ENCODE peak calls at places on chromosomes 7 and 10, in nine cellular contexts. F, O, J, M, V, T, R, Q and G are unnamed samples.

GRCh38 chr7:106114735-106115383 is 2.7 kb upstream of the SYPL1 start:
- DNase-seq in F (no peak), O (peak), J (no peak), M (no peak), V (no peak), T (no peak), R (no peak), Q (no peak), G (no peak)

GRCh38 chr10:92756233-92757065 is 66.7 kb downstream of the HHEX start:
- DNase-seq in F (no peak), O (no peak), J (no peak), M (no peak), V (no peak), T (no peak), R (peak), Q (no peak), G (peak)

GRCh38 chr7:41384418-41384817 is 318.5 kb downstream of the INHBA start:
- DNase-seq in F (no peak), O (no peak), J (no peak), M (no peak), V (no peak), T (no peak), R (no peak), Q (no peak), G (no peak)

GRCh38 chr10:110667620-110668343 is 23.6 kb downstream of the RBM20 start:
- DNase-seq in F (no peak), O (peak), J (peak), M (no peak), V (no peak), T (no peak), R (no peak), Q (no peak), G (peak)

GRCh38 chr7:150340024-150340749 is 1.2 kb downstream of the RARRES2 start:
- DNase-seq in F (peak), O (peak), J (no peak), M (no peak), V (peak), T (peak), R (peak), Q (peak), G (peak)

GRCh38 chr7:94584113-94584512 is 71.8 kb downstream of the SGCE start:
- DNase-seq in F (no peak), O (no peak), J (no peak), M (no peak), V (peak), T (peak), R (peak), Q (peak), G (peak)

GRCh38 chr7:157394246-157395191 is 57.7 kb downstream of the DNAJB6 start:
- DNase-seq in F (peak), O (no peak), J (no peak), M (no peak), V (peak), T (peak), R (peak), Q (peak), G (no peak)

GRCh38 chr7:5420108-5420840 is 3.4 kb downstream of the TNRC18 start:
- DNase-seq in F (peak), O (peak), J (no peak), M (no peak), V (peak), T (no peak), R (no peak), Q (peak), G (no peak)

GRCh38 chr10:121155742-121156141 is 304.6 kb downstream of the WDR11 start:
- DNase-seq in F (no peak), O (no peak), J (no peak), M (no peak), V (no peak), T (no peak), R (no peak), Q (peak), G (no peak)

GRCh38 chr10:22252801-22253577 is 35.2 kb upstream of the EBLN1 start:
- DNase-seq in F (peak), O (peak), J (peak), M (no peak), V (peak), T (peak), R (no peak), Q (peak), G (peak)

GRCh38 chr10:132664407-132664806 is 121.5 kb downstream of the NKX6-2 start:
- DNase-seq in F (peak), O (no peak), J (no peak), M (no peak), V (no peak), T (no peak), R (no peak), Q (no peak), G (no peak)

GRCh38 chr7:149181136-149181790 is 14.1 kb upstream of the ZNF282 start:
- DNase-seq in F (no peak), O (no peak), J (no peak), M (no peak), V (no peak), T (no peak), R (no peak), Q (no peak), G (no peak)

DNA sequence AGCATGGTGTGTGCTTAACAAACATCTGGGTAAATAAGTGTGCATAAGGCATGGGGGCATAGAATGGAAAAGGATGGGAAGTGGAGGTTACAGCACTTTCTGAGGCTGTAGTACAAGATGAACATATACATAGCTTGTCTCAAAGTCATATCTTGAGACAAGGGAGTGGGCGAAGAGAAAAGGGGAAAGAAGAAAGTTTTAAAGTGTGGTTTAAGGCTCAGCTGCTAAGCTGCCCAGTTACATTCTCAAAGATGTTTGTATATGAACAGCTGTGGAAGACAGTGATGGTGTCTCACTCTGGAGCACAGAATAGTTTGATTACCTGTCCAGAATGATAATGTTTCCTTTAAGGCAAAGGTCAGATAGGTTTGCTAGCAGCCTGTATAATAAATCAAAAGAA is 61.9 kb upstream of the LANCL2 start:
- DNase-seq in F (no peak), O (no peak), J (no peak), M (no peak), V (no peak), T (no peak), R (no peak), Q (no peak), G (no peak)
- H3K9ac ChIP-seq in F (no peak), O (no peak), J (no peak), M (no peak), V (no peak), T (no peak), R (no peak), Q (no peak), G (no peak)

GRCh38 chr7:80129785-80130184 is 4.8 kb upstream of the GNAI1 start:
- DNase-seq in F (no peak), O (no peak), J (no peak), M (no peak), V (no peak), T (no peak), R (no peak), Q (no peak), G (no peak)

GRCh38 chr7:80134536-80135305 is at the start of gene GNAI1:
- DNase-seq in F (peak), O (peak), J (peak), M (peak), V (peak), T (peak), R (peak), Q (peak), G (peak)

GRCh38 chr7:80133361-80134104 is 1.1 kb upstream of the GNAI1 start:
- DNase-seq in F (no peak), O (peak), J (no peak), M (no peak), V (peak), T (no peak), R (peak), Q (peak), G (peak)

GRCh38 chr7:80134105-80134535 is 511 bp upstream of the GNAI1 start:
- DNase-seq in F (no peak), O (no peak), J (peak), M (no peak), V (no peak), T (peak), R (no peak), Q (no peak), G (no peak)

DNA sequence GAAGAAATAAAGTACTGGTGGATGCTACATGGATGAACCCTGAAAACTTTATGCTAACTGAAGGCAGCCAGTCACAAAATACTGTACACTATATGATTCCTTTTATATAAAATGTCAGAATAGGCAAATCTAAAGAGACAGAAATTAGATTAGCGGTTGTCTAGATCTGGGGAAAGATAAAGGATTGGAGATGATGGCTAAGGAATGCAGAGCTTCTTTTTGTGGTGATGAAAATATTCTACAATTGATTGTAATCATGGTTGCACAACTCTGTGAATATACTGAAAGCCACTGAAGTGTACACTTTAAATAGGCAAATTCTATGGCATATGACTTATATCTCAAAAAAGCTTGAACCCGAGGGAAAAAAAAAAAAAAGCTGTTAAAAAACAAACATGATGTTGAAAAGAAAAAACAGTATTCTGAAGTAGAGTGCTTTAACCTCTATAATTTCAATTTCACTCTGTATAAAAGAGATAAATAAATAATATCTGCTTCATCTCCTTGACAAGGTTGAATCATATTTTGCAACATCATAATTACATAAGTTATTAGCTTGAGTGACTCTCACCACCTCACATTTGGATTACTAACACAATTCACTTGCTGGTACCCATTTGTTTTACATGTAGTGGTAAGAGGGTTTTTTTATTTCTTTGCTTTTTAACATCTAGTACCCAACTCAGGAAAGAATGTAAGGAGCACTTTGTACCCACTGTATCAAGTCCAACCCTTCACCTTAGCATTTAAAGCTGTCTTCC is 2.8 kb upstream of the GNAI1 start:
- DNase-seq in F (no peak), O (no peak), J (no peak), M (no peak), V (peak), T (no peak), R (no peak), Q (no peak), G (no peak)
- H3K9ac ChIP-seq in F (no peak), O (no peak), J (no peak), M (no peak), V (no peak), T (no peak), R (no peak), Q (no peak), G (no peak)

DNA sequence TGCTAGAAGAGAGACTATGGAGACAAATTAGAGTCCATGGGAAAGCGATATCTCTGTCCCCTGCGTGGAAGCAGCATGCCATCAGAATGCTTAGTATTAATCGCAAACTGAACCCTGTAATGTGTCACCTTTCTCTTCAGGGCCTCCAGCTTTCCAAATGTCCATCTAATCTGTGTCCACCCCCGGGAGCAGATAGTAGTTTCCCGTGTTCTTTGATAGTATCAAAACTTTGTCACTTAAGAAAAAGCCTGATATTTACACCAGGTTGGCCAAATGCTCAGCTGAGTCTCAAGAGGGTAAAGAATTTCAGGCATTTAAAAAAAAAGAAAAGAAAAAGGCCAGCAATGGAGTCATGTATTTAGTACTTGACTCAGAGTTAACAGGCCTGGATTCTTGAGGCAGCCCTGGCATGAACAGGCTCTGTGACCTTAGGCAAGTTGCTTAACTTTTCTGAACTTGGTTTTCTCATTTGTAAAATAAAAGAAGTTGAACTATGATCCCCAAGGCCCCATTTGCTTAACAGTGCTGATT is 10.4 kb upstream of the GSAP start:
- DNase-seq in F (no peak), O (peak), J (no peak), M (no peak), V (peak), T (peak), R (peak), Q (peak), G (peak)
- H3K9ac ChIP-seq in F (no peak), O (peak), J (no peak), M (peak), V (peak), T (peak), R (peak), Q (no peak), G (no peak)

GRCh38 chr10:77513220-77513619 is 124.4 kb downstream of the KCNMA1 start:
- DNase-seq in F (no peak), O (no peak), J (no peak), M (no peak), V (no peak), T (no peak), R (no peak), Q (no peak), G (no peak)
- H3K9ac ChIP-seq in F (no peak), O (no peak), J (no peak), M (no peak), V (no peak), T (peak), R (no peak), Q (no peak), G (no peak)

GRCh38 chr7:134432296-134433152 is 26.4 kb downstream of the AKR1B1 start:
- DNase-seq in F (peak), O (peak), J (peak), M (peak), V (peak), T (peak), R (peak), Q (peak), G (peak)
- H3K9ac ChIP-seq in F (peak), O (no peak), J (no peak), M (no peak), V (peak), T (peak), R (peak), Q (peak), G (peak)

DNA sequence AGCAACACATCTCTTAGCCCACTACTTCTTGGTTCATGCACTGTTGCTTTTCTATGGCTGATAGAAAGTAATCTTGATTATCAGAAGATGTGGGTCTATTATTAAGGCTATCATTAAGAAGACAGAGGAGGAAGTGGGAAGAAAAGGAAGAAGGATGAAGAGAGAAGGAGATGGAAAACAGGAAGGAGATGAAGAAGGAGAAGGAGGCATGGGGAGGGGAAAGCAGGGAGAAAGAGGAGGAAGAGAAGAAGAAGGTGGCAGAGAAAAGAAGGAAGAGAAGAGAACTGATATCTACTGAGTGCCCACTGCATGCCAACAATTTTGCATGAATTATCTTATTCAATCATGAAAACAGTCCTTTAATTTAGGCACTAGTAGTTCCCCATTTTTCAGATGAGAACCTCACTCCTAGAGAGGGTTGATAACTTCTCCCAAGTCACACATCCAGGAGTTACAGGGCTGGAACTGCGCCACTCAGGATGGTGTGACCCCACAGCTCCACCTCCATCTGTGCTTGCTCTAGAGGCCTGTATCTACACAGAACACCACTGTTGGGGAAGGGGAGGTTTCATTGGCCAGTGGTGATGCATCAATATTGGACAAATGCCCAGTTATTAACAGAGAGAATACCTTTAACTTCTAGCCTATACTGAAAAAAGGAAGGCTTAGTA is 147.4 kb downstream of the CXCL12 start:
- DNase-seq in F (no peak), O (no peak), J (no peak), M (no peak), V (no peak), T (no peak), R (no peak), Q (peak), G (no peak)
- H3K9ac ChIP-seq in F (no peak), O (no peak), J (no peak), M (no peak), V (no peak), T (no peak), R (no peak), Q (no peak), G (no peak)

GRCh38 chr10:70191161-70191770 is 21.0 kb upstream of the SAR1A start:
- DNase-seq in F (no peak), O (no peak), J (no peak), M (no peak), V (peak), T (peak), R (peak), Q (peak), G (no peak)

GRCh38 chr10:70191906-70192305 is 21.6 kb upstream of the SAR1A start:
- DNase-seq in F (no peak), O (no peak), J (no peak), M (no peak), V (peak), T (peak), R (peak), Q (peak), G (no peak)

GRCh38 chr10:70190581-70190980 is 20.3 kb upstream of the SAR1A start:
- DNase-seq in F (no peak), O (no peak), J (no peak), M (no peak), V (peak), T (no peak), R (no peak), Q (peak), G (no peak)

GRCh38 chr10:70193391-70193844 is 23.1 kb upstream of the SAR1A start:
- DNase-seq in F (no peak), O (no peak), J (no peak), M (no peak), V (peak), T (no peak), R (no peak), Q (peak), G (no peak)

GRCh38 chr10:70192325-70192966 is 22.1 kb upstream of the SAR1A start:
- DNase-seq in F (no peak), O (no peak), J (no peak), M (no peak), V (peak), T (no peak), R (peak), Q (no peak), G (no peak)
- H3K9ac ChIP-seq in F (no peak), O (no peak), J (no peak), M (no peak), V (peak), T (no peak), R (peak), Q (no peak), G (no peak)